ENCODE peak calls at places on chromosome X, in six cellular contexts. C is activated B cell treated with CpG ODN at 0.5 μM for 24 hours, M is AG10803, D is adipocyte, O is cardiac muscle cell, Z is ACHN. E is an unnamed sample.

GRCh38 chrX:102154900-102155805 is 624 bp downstream of the BEX5 start:
- DNase-seq in D (no peak), M (no peak), Z (no peak), O (peak; percentile 6), C (no peak), E (no peak)

GRCh38 chrX:42577936-42578335 is 200.0 kb downstream of the PPP1R2C start:
- DNase-seq in Z (no peak), O (no peak), C (no peak), D (no peak), M (no peak), E (no peak)

GRCh38 chrX:1582686-1583437 is 8.5 kb upstream of the AKAP17A start:
- DNase-seq in Z (peak; percentile 52), C (no peak), M (peak; percentile 18), O (no peak), D (peak; percentile 30), E (no peak)

GRCh38 chrX:17081535-17081934 is 135.1 kb downstream of the REPS2 start:
- DNase-seq in D (no peak), M (peak; percentile 11), O (no peak), Z (no peak), C (no peak), E (no peak)

GRCh38 chrX:43720082-43720481 is 64.0 kb downstream of the MAOA start:
- DNase-seq in O (no peak), D (no peak), Z (no peak), C (no peak), M (no peak), E (no peak)

GRCh38 chrX:121000589-121000988 is 15.0 kb upstream of the CT47A1 start:
- DNase-seq in C (no peak), Z (peak; percentile 7), M (no peak), O (no peak), D (peak; percentile 18), E (no peak)

GRCh38 chrX:41236629-41237028 is 97.3 kb upstream of the DDX3X start:
- DNase-seq in D (no peak), Z (no peak), C (no peak), M (peak; percentile 13), O (no peak), E (no peak)

GRCh38 chrX:81259008-81259713 is 57.3 kb downstream of the SH3BGRL start:
- DNase-seq in C (no peak), O (peak; percentile 55), D (peak; percentile 59), M (peak; percentile 31), Z (no peak), E (no peak)

GRCh38 chrX:11540532-11541377 is 125.0 kb downstream of the ARHGAP6 start:
- DNase-seq in C (no peak), M (no peak), O (no peak), D (no peak), Z (no peak), E (peak; percentile 49)

GRCh38 chrX:74383611-74384010 is 37.7 kb upstream of the SLC16A2 start:
- DNase-seq in C (no peak), O (peak; percentile 37), D (peak; percentile 66), M (peak; percentile 57), Z (peak; percentile 22), E (no peak)

GRCh38 chrX:21943460-21944135 is 3.1 kb downstream of the SMS start:
- DNase-seq in D (peak; percentile 57), Z (peak; percentile 58), M (peak; percentile 83), C (no peak), O (no peak), E (no peak)

GRCh38 chrX:47482512-47483309 is at the start of gene ZNF41:
- DNase-seq in C (peak; percentile 63), D (peak; percentile 84), O (peak; percentile 77), M (peak; percentile 73), Z (peak; percentile 79), E (peak; percentile 80)

GRCh38 chrX:85993539-85994197 is 53.7 kb downstream of the CHM start:
- DNase-seq in D (peak; percentile 13), M (peak; percentile 1), C (no peak), Z (no peak), O (no peak), E (no peak)